ENCODE peak calls at places on chromosomes 13 and 19, in four cellular contexts. X, T, O and Z are unnamed samples.

GRCh38 chr19:55486971-55487883 is 1.0 kb upstream of the SSC5D start:
- DNase-seq in T (peak), O (no peak), X (peak), Z (peak)

GRCh38 chr13:24147570-24147963 is 13.0 kb upstream of the SPATA13 start:
- DNase-seq in X (no peak), O (no peak), T (no peak), Z (no peak)

GRCh38 chr19:10290439-10290875 is 705 bp downstream of the ICAM5 start:
- DNase-seq in X (no peak), O (no peak), T (no peak), Z (peak)

GRCh38 chr13:86585826-86586225 is 786.6 kb upstream of the SLITRK6 start:
- DNase-seq in X (no peak), O (no peak), T (no peak), Z (no peak)

GRCh38 chr13:47549219-47549752 is 451.8 kb downstream of the SUCLA2 start:
- DNase-seq in X (no peak), T (no peak), O (no peak), Z (no peak)

GRCh38 chr13:30832845-30833332 is 73.2 kb upstream of the MEDAG start:
- DNase-seq in X (peak), O (no peak), T (peak), Z (peak)

GRCh38 chr19:54458648-54459281 is 4.8 kb downstream of the LENG9 start:
- DNase-seq in X (no peak), O (no peak), T (no peak), Z (no peak)

GRCh38 chr13:97258801-97259200 is 36.7 kb downstream of the MBNL2 start:
- DNase-seq in T (no peak), O (no peak), X (no peak), Z (no peak)

GRCh38 chr19:32543107-32543900 is 37.7 kb upstream of the PDCD5 start:
- DNase-seq in T (no peak), X (no peak), O (no peak), Z (no peak)

GRCh38 chr13:37109080-37109678 is 3.7 kb upstream of the CSNK1A1L start:
- DNase-seq in X (no peak), O (no peak), T (peak), Z (peak)

GRCh38 chr19:18848860-18849661 is 17.3 kb downstream of the UPF1 start:
- DNase-seq in T (peak), X (no peak), O (no peak), Z (no peak)

GRCh38 chr19:40811478-40812341 is 12.7 kb downstream of the EGLN2 start:
- DNase-seq in O (no peak), X (no peak), T (no peak), Z (no peak)

GRCh38 chr13:98317573-98318171 is 140.6 kb upstream of the RNF113B start:
- DNase-seq in X (no peak), O (no peak), T (no peak), Z (no peak)

GRCh38 chr13:98313023-98313937 is 136.2 kb upstream of the RNF113B start:
- DNase-seq in O (no peak), X (no peak), T (no peak), Z (no peak)

GRCh38 chr13:98315902-98316301 is 138.8 kb upstream of the RNF113B start:
- DNase-seq in O (no peak), X (no peak), T (no peak), Z (no peak)

GRCh38 chr13:98313938-98314292 is 136.8 kb upstream of the RNF113B start:
- DNase-seq in O (no peak), T (no peak), X (no peak), Z (no peak)

DNA sequence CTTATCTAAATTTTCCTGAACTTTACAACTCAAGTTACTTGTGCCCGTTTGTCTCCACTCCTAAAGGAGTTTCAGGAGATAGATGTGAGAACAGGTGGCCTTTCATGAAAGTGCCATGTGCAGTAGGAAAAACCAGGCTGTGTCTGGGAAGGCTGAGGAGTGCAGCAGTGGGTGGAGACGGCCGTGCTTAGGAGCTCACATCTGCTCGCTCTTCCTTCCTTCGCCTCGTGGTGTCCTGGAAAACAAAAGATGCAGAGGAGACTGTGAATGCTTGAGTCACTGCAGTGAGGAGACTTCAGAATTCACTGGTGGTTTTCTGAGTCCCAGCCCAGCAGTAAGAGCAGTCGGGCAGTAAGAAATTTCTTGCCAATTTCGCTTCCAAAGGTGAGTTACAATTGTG is 138.4 kb upstream of the RNF113B start:
- DNase-seq in O (no peak), X (no peak), T (peak), Z (no peak)
- TF ChIP-seq MYC in O (no peak), X (no peak), T (no peak), Z (no peak)

DNA sequence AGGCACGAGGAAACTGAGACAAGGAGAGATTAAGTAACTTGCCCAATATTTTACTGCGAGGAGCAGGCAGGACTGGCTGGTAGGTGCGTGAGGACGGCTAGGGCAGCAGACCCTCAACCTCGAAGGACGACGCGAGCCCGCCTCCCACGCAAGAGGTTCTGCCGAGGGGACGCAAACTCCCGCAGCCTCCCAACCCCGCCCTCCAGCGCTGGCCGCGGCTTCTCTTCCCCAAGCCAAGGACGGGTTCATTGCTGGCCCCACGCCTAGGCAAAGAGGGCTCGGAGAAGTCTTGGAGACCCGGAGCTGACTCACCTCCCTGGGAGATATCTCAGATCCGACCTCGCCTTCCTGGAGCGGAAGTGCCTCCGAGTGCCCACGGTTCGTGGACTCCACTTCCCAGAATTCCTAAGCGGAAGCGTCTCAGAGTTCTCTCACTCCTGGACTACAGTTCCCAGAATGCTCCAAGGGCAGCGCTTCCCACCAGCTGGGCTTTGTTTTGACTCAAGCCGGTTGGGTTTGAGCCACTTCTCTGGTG is at the start of gene ZNF235:
- DNase-seq in T (peak), O (peak), X (peak), Z (peak)
- TF ChIP-seq POLR2A in T (peak), O (peak), X (peak), Z (no peak)

GRCh38 chr19:31127132-31127967 is 221.9 kb downstream of the TSHZ3 start:
- DNase-seq in O (no peak), T (no peak), X (peak), Z (no peak)
- TF ChIP-seq MYC in O (no peak), T (no peak), X (no peak), Z (no peak)

GRCh38 chr19:42421591-42422031 is 5.6 kb downstream of the LIPE start:
- DNase-seq in X (no peak), T (peak), O (no peak), Z (no peak)

GRCh38 chr19:42419309-42419708 is 7.9 kb downstream of the LIPE start:
- DNase-seq in X (no peak), O (no peak), T (no peak), Z (no peak)

GRCh38 chr19:42421101-42421500 is 6.1 kb downstream of the LIPE start:
- DNase-seq in O (no peak), T (no peak), X (no peak), Z (no peak)

GRCh38 chr19:42422092-42422575 is 5.1 kb downstream of the LIPE start:
- DNase-seq in T (no peak), X (no peak), O (no peak), Z (no peak)

DNA sequence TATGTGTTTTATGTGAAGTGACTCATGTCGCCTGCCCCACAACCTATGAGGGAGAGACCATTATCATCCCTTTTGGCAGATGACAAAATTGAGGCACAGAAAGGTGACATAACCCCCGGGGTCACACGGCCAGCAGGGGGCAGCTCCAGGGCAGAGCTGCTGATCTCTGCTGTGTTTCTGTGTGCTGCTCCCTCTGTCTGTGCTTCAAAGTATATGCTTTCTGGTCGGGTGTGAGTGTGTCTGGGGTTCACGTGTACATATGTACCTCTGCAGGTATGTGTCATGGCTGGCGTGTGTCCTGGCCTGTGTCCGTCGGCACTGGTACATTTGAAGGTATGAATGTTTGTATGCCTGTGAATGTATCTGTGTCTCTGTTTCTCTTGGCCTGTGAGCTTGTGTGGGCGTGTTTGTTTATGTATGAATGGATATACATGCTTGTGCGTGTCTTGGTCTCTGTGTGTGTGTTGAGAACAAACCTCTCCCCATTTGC is 7.1 kb downstream of the LIPE start:
- DNase-seq in O (no peak), T (peak), X (peak), Z (peak)
- TF ChIP-seq POLR2A in O (no peak), T (no peak), X (no peak), Z (no peak)

GRCh38 chr13:39417131-39417530 is 185.9 kb downstream of the LHFPL6 start:
- DNase-seq in X (no peak), O (no peak), T (no peak), Z (peak)
- TF ChIP-seq MYC in X (no peak), O (no peak), T (no peak), Z (no peak)

GRCh38 chr19:47111682-47112165 is 1.9 kb downstream of the ZC3H4 start:
- DNase-seq in O (no peak), X (no peak), T (no peak), Z (no peak)

GRCh38 chr19:47112166-47112663 is 1.4 kb downstream of the ZC3H4 start:
- DNase-seq in T (peak), O (no peak), X (peak), Z (peak)

GRCh38 chr19:47109541-47110375 is 3.8 kb downstream of the ZC3H4 start:
- DNase-seq in T (peak), X (no peak), O (no peak), Z (peak)

GRCh38 chr19:47110521-47111080 is 3.0 kb downstream of the ZC3H4 start:
- DNase-seq in X (no peak), T (peak), O (no peak), Z (peak)

DNA sequence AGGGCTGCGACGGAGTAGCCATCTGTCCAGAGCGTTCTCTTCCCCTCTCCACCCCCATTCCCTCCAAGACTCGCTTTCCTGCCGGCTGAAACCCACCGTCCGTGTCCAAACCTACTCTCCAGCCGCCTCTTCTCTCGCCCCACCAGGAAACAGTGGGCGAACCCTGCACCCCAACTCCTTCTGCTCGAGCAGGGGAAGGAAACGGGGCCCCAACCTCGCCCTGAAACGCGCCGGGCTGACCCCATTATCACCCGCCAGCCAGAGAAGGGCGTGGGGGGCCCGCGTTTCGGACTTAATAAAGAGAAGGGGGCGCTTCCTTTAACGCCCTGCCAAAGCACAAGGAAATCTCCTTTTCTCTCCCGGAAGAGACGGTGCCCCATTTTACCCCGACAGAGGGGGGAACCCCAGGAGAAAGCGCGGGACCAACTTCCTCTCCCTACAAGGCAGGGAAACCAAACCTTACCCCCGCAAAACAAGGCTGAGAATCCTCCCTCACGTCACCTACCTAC is 2.4 kb downstream of the ZC3H4 start:
- DNase-seq in O (no peak), T (peak), X (no peak), Z (peak)
- TF ChIP-seq POLR2A in O (peak), T (peak), X (peak), Z (no peak)

DNA sequence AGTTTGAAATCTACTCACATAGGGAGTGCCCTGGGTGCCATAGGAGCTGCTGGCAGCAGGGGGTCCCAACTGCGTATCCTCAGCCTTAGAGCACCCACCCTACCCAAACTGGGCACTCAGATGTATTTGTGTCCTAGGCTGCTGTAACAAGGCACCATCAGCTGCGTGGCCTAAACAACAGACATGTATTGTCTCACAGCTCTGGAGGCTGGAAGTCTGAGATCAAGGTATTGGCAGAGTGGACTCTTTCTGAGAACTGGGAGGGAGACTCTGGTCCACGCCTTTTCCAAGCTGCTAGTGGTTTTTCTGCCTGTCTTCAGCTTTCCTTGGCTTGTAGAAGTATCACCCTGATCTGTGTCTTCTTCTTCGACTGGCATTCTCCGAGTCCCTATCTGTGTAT is 83.6 kb downstream of the FGF14 start:
- DNase-seq in X (no peak), O (no peak), T (no peak), Z (no peak)
- TF ChIP-seq MYC in X (no peak), O (no peak), T (no peak), Z (no peak)

DNA sequence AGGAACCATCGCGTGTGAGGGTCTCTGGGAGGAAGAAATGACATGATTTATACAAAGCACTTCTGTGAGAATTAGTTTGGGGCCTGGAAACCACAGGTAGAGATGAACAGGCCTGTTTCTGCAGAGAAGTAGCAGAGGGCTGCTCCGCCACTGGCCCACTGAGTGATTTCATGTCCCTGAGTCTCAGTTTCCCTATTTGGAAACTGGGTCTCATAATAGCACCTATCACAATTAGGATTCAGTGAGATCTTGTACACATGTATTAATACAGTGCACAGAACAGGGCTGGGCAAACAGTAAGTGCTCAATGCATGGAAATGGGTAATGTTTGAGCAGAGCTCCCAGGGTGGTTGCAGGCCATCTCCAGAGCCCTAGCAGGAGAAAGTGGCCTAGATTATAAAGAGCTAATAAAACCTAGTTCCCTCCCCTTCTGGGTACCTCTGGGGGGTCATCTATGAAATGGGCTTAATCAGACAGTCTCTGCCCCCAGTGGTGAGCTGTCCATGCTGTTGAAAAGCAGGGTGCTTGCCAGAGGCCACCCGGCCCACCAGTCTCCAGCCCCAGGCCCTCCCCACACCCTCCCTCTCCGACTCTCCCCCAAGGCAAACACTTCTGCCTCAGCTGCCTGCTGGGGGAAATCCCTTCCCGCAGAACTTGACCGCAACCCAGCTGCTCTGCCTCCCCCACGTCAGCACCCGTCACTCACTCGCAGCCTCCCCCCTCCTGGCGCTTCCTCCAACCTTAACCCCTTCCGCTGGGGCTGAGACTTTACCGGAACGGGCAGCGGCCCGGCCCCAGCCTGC is 4.5 kb downstream of the BCL3 start:
- DNase-seq in T (peak), X (peak), O (peak), Z (peak)
- TF ChIP-seq POLR2A in T (peak), X (no peak), O (peak), Z (no peak)

DNA sequence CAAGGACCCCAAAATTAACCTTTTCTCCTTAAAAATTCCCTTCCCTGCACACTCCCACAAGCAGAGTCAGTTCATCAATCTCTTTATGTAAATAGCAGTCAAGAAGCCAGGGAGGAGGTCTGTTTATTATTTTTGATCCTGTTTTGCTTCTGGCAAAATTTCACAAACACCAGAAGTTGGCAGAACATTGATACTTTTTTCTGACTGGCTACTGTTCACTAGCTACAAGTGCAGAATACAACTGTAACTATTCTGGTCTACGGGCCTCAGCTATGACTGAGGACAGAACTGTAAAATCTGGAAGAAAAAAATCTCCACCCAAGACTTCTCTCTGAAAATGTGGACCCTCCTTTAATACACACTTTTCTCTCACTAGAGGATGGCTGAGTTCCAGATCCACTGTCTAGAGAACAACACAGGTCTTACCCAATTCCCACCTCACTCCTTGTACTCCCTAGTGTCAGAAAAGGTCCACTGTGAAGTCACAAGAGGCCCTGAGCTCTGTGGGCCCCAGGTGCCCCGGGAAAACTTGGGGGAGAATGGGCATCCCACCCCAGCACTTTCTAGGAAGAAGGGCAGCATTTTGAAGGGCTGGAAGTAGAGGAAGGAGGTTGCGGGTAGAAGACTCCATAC is 14.5 kb downstream of the STARD13 start:
- DNase-seq in O (no peak), T (no peak), X (no peak), Z (no peak)
- TF ChIP-seq MYC in O (no peak), T (no peak), X (no peak), Z (no peak)

DNA sequence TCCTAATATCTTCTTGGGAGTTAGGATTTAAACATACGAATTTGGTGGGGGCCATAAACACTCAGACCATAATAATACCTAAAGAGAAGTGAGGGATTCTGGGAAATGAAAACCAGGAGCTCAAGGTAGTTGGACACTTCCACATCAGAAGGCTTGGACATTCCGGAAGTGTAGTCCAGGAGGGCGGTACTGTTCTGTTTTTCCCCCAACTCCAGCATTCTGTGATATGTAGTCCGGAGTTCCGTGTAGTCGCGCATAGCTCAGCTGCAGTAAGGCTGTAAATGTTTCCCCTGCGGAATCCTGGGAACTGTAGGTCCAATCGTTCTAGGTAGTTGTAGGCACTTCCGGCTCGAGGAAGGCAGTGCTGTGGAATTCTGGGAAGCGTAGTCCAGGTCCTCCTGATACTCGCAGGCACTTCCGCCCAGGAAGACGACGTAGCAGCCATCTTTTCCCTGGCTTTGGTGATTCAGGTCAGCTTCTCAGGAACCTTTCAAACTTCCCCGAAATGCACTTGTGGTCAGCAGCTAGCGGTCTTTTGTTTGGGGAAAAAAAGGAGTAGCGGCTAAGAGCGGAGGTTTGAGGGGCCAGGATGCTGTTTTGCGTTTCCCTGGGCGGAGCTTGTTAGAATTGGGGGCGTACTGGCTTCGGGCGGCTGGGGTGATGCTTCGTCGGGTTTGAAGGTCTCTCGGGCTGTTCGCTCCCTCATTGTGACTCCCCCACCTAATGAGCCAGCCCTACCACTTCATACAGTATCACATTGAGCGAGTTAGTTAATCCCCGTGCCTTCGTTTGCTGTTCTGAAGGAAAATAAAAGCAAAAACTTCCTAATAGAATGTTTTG is at the start of gene ZNF226:
- DNase-seq in O (peak), X (peak), T (peak), Z (peak)
- TF ChIP-seq POLR2A in O (peak), X (peak), T (no peak), Z (peak)